ENCODE peak calls at places on chromosomes 2 and 18, in six cellular contexts. One of them, this sample, is unnamed.

GRCh38 chr2:120442923-120443571 is 97.1 kb downstream of the INHBB start:
- DNase-seq in adrenal gland: no peak
- DNase-seq in heart left ventricle: no peak
- DNase-seq in heart right ventricle: no peak
- DNase-seq in CD8-positive, alpha-beta memory T cell: peak; percentile 14
- DNase-seq in aorta: no peak
- DNase-seq in this sample: peak; percentile 87

GRCh38 chr2:190837417-190837816 is 43.2 kb upstream of the GLS start:
- DNase-seq in adrenal gland: no peak
- DNase-seq in heart left ventricle: no peak
- DNase-seq in heart right ventricle: no peak
- DNase-seq in CD8-positive, alpha-beta memory T cell: no peak
- DNase-seq in aorta: no peak
- DNase-seq in this sample: no peak

GRCh38 chr2:95240091-95240490 is 32.8 kb downstream of the ZNF892 start:
- DNase-seq in adrenal gland: no peak
- DNase-seq in heart left ventricle: no peak
- DNase-seq in heart right ventricle: no peak
- DNase-seq in CD8-positive, alpha-beta memory T cell: no peak
- DNase-seq in aorta: no peak
- DNase-seq in this sample: no peak

GRCh38 chr2:230268606-230269222 is 43.2 kb downstream of the SP140 start:
- DNase-seq in adrenal gland: no peak
- DNase-seq in heart left ventricle: no peak
- DNase-seq in heart right ventricle: no peak
- DNase-seq in CD8-positive, alpha-beta memory T cell: no peak
- DNase-seq in aorta: no peak
- DNase-seq in this sample: no peak

GRCh38 chr2:26745609-26746327 is 18.3 kb upstream of the SLC35F6 start:
- DNase-seq in adrenal gland: peak; percentile 93
- DNase-seq in heart left ventricle: peak; percentile 81
- DNase-seq in heart right ventricle: peak; percentile 82
- DNase-seq in CD8-positive, alpha-beta memory T cell: peak; percentile 60
- DNase-seq in aorta: peak; percentile 90
- DNase-seq in this sample: peak; percentile 65

GRCh38 chr18:35159782-35160181 is 81.1 kb upstream of the ZNF397 start:
- DNase-seq in adrenal gland: no peak
- DNase-seq in heart left ventricle: no peak
- DNase-seq in heart right ventricle: no peak
- DNase-seq in CD8-positive, alpha-beta memory T cell: no peak
- DNase-seq in aorta: no peak
- DNase-seq in this sample: no peak

GRCh38 chr18:59148192-59148591 is 8.5 kb downstream of the SEC11C start:
- DNase-seq in adrenal gland: no peak
- DNase-seq in heart left ventricle: no peak
- DNase-seq in heart right ventricle: no peak
- DNase-seq in CD8-positive, alpha-beta memory T cell: no peak
- DNase-seq in aorta: no peak
- DNase-seq in this sample: no peak

GRCh38 chr2:186273953-186274352 is 212.1 kb upstream of the ZC3H15 start:
- DNase-seq in adrenal gland: no peak
- DNase-seq in heart left ventricle: no peak
- DNase-seq in heart right ventricle: no peak
- DNase-seq in CD8-positive, alpha-beta memory T cell: no peak
- DNase-seq in aorta: no peak
- DNase-seq in this sample: no peak

GRCh38 chr18:61972389-61973264 is 79.8 kb upstream of the RNF152 start:
- DNase-seq in adrenal gland: no peak
- DNase-seq in heart left ventricle: no peak
- DNase-seq in heart right ventricle: no peak
- DNase-seq in CD8-positive, alpha-beta memory T cell: no peak
- DNase-seq in aorta: no peak
- DNase-seq in this sample: no peak

GRCh38 chr2:224027912-224028311 is 11.2 kb downstream of the SERPINE2 start:
- DNase-seq in adrenal gland: no peak
- DNase-seq in heart left ventricle: no peak
- DNase-seq in heart right ventricle: no peak
- DNase-seq in CD8-positive, alpha-beta memory T cell: no peak
- DNase-seq in aorta: no peak
- DNase-seq in this sample: no peak

GRCh38 chr2:234494361-234495075 is 2.4 kb downstream of the ARL4C start:
- DNase-seq in adrenal gland: no peak
- DNase-seq in heart left ventricle: no peak
- DNase-seq in heart right ventricle: no peak
- DNase-seq in CD8-positive, alpha-beta memory T cell: peak; percentile 59
- DNase-seq in aorta: no peak
- DNase-seq in this sample: peak; percentile 38

GRCh38 chr2:85429924-85430289 is 11.4 kb downstream of the SH2D6 start:
- DNase-seq in adrenal gland: no peak
- DNase-seq in heart left ventricle: no peak
- DNase-seq in heart right ventricle: no peak
- DNase-seq in CD8-positive, alpha-beta memory T cell: no peak
- DNase-seq in aorta: no peak
- DNase-seq in this sample: no peak

GRCh38 chr18:31505161-31505560 is 7.2 kb downstream of the DSG2 start:
- DNase-seq in adrenal gland: no peak
- DNase-seq in heart left ventricle: no peak
- DNase-seq in heart right ventricle: no peak
- DNase-seq in CD8-positive, alpha-beta memory T cell: no peak
- DNase-seq in aorta: no peak
- DNase-seq in this sample: no peak

GRCh38 chr2:187499941-187500532 is 52.0 kb upstream of the CALCRL start:
- DNase-seq in adrenal gland: peak; percentile 69
- DNase-seq in heart left ventricle: no peak
- DNase-seq in heart right ventricle: peak; percentile 27
- DNase-seq in CD8-positive, alpha-beta memory T cell: no peak
- DNase-seq in aorta: peak; percentile 52
- DNase-seq in this sample: peak; percentile 31

GRCh38 chr2:54709341-54709809 is 14.1 kb upstream of the EML6 start:
- DNase-seq in adrenal gland: peak; percentile 14
- DNase-seq in heart left ventricle: no peak
- DNase-seq in heart right ventricle: peak; percentile 22
- DNase-seq in CD8-positive, alpha-beta memory T cell: no peak
- DNase-seq in aorta: peak; percentile 63
- DNase-seq in this sample: peak; percentile 75
- H3K4me3 ChIP-seq in adrenal gland: peak overlapping the region; percentile 29
- H3K4me3 ChIP-seq in heart left ventricle: peak overlapping the region; percentile 57
- H3K4me3 ChIP-seq in heart right ventricle: peak overlapping the region; percentile 57
- H3K4me3 ChIP-seq in CD8-positive, alpha-beta memory T cell: no peak overlapping the region
- H3K4me3 ChIP-seq in aorta: peak overlapping the region; percentile 38
- H3K4me3 ChIP-seq in this sample: peak overlapping the region; percentile 37

GRCh38 chr18:58087928-58088722 is 44.1 kb downstream of the NEDD4L start:
- DNase-seq in adrenal gland: no peak
- DNase-seq in heart left ventricle: no peak
- DNase-seq in heart right ventricle: no peak
- DNase-seq in CD8-positive, alpha-beta memory T cell: no peak
- DNase-seq in aorta: no peak
- DNase-seq in this sample: peak; percentile 94
- H3K4me1 ChIP-seq in adrenal gland: peaks cover 11% of the 10 kb centered on the region
- H3K4me1 ChIP-seq in heart left ventricle: no peaks in the 10 kb centered on the region
- H3K4me1 ChIP-seq in heart right ventricle: no peaks in the 10 kb centered on the region
- H3K4me1 ChIP-seq in CD8-positive, alpha-beta memory T cell: no peaks in the 10 kb centered on the region
- H3K4me1 ChIP-seq in aorta: no peaks in the 10 kb centered on the region
- H3K4me1 ChIP-seq in this sample: peaks cover 51% of the 10 kb centered on the region

DNA sequence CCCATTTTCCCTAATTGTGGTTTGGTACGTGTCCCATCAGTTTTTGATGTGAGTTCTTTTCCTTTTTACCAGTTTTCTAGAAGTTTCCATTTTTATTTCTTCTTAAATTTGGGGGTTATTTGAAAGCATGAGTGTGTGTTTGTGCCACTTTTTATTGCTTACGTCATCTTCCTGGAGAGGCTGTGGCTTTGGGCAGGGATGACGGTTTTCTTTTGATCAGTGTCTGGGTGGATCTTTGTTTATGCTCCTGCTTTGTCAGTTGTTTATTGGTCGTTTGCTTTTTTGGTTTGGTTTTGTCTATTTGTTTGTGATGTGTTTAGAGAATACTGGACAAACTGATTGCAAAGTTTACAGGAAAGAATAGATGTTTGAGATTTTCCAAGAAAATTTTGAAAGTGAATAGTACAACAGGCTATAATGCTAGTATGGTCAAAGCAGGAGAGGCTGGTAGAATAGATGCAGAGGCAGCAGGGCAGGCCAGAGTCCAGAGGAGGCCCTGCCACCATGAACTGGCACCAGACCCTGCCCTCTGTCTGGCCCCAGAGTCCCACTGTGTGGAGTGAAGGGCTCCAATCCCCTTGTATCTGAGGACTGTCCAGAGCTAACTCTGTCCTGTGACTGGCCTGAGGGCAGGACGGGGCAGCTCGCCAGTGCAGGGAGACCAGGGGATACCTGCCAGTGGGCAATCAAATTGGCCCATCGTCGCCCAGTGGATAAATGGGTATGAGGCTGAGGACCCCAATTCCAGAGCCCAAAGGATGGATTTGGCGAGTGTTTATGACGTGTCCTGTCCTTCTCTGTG is 23.4 kb upstream of the SNED1 start:
- DNase-seq in adrenal gland: no peak
- DNase-seq in heart left ventricle: peak; percentile 18
- DNase-seq in heart right ventricle: no peak
- DNase-seq in CD8-positive, alpha-beta memory T cell: peak; percentile 47
- DNase-seq in aorta: no peak
- DNase-seq in this sample: no peak
- H3K4me3 ChIP-seq in adrenal gland: no peak overlapping the region
- H3K4me3 ChIP-seq in heart left ventricle: no peak overlapping the region
- H3K4me3 ChIP-seq in heart right ventricle: no peak overlapping the region
- H3K4me3 ChIP-seq in CD8-positive, alpha-beta memory T cell: no peak overlapping the region
- H3K4me3 ChIP-seq in aorta: no peak overlapping the region
- H3K4me3 ChIP-seq in this sample: no peak overlapping the region

GRCh38 chr2:235706496-235706895 is 212.7 kb downstream of the AGAP1 start:
- DNase-seq in adrenal gland: no peak
- DNase-seq in heart left ventricle: peak; percentile 9
- DNase-seq in heart right ventricle: no peak
- DNase-seq in CD8-positive, alpha-beta memory T cell: no peak
- DNase-seq in aorta: no peak
- DNase-seq in this sample: no peak
- H3K4me1 ChIP-seq in adrenal gland: no peaks in the 10 kb centered on the region
- H3K4me1 ChIP-seq in heart left ventricle: peaks cover 4% of the 10 kb centered on the region
- H3K4me1 ChIP-seq in heart right ventricle: peaks cover 16% of the 10 kb centered on the region
- H3K4me1 ChIP-seq in CD8-positive, alpha-beta memory T cell: no peaks in the 10 kb centered on the region
- H3K4me1 ChIP-seq in aorta: no peaks in the 10 kb centered on the region
- H3K4me1 ChIP-seq in this sample: no peaks in the 10 kb centered on the region

DNA sequence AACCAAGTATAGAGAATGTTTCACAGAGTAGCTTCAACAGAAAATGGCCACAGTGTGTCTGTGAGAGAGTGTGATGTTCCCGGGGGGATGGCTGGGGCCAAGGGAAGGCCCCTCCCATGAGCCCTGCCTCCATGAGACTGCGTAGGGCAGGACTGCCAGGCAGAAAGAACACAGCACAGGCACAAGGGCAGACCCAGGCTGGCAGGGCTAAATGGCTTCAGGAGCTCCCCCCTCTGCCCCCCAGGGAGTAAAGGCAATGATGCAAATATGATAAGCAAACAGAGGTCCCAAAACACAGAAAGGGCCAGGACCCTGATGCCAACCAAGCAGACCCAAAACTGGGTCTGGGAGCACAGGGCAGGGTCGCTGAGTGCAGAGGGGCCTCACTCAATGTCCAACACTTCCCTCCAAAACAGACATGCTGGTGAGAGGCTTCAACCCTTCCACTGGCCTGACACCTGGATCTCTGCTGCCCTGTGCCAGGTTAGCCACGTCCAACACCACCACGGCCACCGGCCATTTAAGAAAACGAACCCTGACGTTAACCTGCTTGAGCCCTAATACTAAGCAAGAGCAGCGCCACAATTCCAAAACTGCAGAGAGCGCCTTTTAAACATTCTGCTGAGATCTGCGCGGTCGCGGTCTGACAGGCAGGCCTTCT is 90.3 kb downstream of the HDAC4 start:
- DNase-seq in adrenal gland: peak; percentile 1
- DNase-seq in heart left ventricle: no peak
- DNase-seq in heart right ventricle: no peak
- DNase-seq in CD8-positive, alpha-beta memory T cell: no peak
- DNase-seq in aorta: no peak
- DNase-seq in this sample: no peak
- H3K4me3 ChIP-seq in adrenal gland: no peak overlapping the region
- H3K4me3 ChIP-seq in heart left ventricle: no peak overlapping the region
- H3K4me3 ChIP-seq in heart right ventricle: no peak overlapping the region
- H3K4me3 ChIP-seq in CD8-positive, alpha-beta memory T cell: no peak overlapping the region
- H3K4me3 ChIP-seq in aorta: no peak overlapping the region
- H3K4me3 ChIP-seq in this sample: no peak overlapping the region

This sample was measured in pancreas.